ENCODE peak calls at places on chromosomes 3 and 15, in seven cellular contexts. One of them, this sample, is unnamed.

GRCh38 chr15:58392611-58393161 is 39.1 kb upstream of the LIPC start:
- DNase-seq in upper lobe of left lung: no peak
- DNase-seq in heart right ventricle: no peak
- DNase-seq in lower lobe of right lung: no peak
- DNase-seq in OCI-LY7: no peak
- DNase-seq in spleen: no peak
- DNase-seq in upper lobe of right lung: no peak
- DNase-seq in this sample: no peak

GRCh38 chr3:98013428-98014349 is 21.4 kb downstream of the GABRR3 start:
- DNase-seq in upper lobe of left lung: no peak
- DNase-seq in heart right ventricle: no peak
- DNase-seq in lower lobe of right lung: no peak
- DNase-seq in OCI-LY7: peak
- DNase-seq in spleen: no peak
- DNase-seq in upper lobe of right lung: no peak
- DNase-seq in this sample: no peak

GRCh38 chr3:150469931-150470740 is 62.0 kb downstream of the TSC22D2 start:
- DNase-seq in upper lobe of left lung: no peak
- DNase-seq in heart right ventricle: no peak
- DNase-seq in lower lobe of right lung: no peak
- DNase-seq in OCI-LY7: no peak
- DNase-seq in spleen: no peak
- DNase-seq in upper lobe of right lung: no peak
- DNase-seq in this sample: no peak

GRCh38 chr3:113151475-113152031 is 59.8 kb upstream of the BOC start:
- DNase-seq in upper lobe of left lung: no peak
- DNase-seq in heart right ventricle: no peak
- DNase-seq in lower lobe of right lung: no peak
- DNase-seq in OCI-LY7: no peak
- DNase-seq in spleen: no peak
- DNase-seq in upper lobe of right lung: no peak
- DNase-seq in this sample: no peak

GRCh38 chr15:31325432-31325975 is 1.1 kb upstream of the KLF13 start:
- DNase-seq in upper lobe of left lung: no peak
- DNase-seq in heart right ventricle: peak
- DNase-seq in lower lobe of right lung: peak
- DNase-seq in OCI-LY7: peak
- DNase-seq in spleen: peak
- DNase-seq in upper lobe of right lung: peak
- DNase-seq in this sample: peak

GRCh38 chr15:94164202-94164807 is 67.1 kb upstream of the MCTP2 start:
- DNase-seq in upper lobe of left lung: no peak
- DNase-seq in heart right ventricle: no peak
- DNase-seq in lower lobe of right lung: no peak
- DNase-seq in OCI-LY7: peak
- DNase-seq in spleen: no peak
- DNase-seq in upper lobe of right lung: no peak
- DNase-seq in this sample: no peak

GRCh38 chr3:107956991-107957467 is 133.8 kb downstream of the CD47 start:
- DNase-seq in upper lobe of left lung: peak
- DNase-seq in heart right ventricle: peak
- DNase-seq in lower lobe of right lung: peak
- DNase-seq in OCI-LY7: no peak
- DNase-seq in spleen: no peak
- DNase-seq in upper lobe of right lung: peak
- DNase-seq in this sample: peak

GRCh38 chr15:81225161-81225671 is 28.5 kb downstream of the IL16 start:
- DNase-seq in upper lobe of left lung: no peak
- DNase-seq in heart right ventricle: peak
- DNase-seq in lower lobe of right lung: peak
- DNase-seq in OCI-LY7: no peak
- DNase-seq in spleen: no peak
- DNase-seq in upper lobe of right lung: peak
- DNase-seq in this sample: no peak

GRCh38 chr15:96361309-96362000 is 31.0 kb downstream of the NR2F2 start:
- DNase-seq in upper lobe of left lung: peak
- DNase-seq in heart right ventricle: no peak
- DNase-seq in lower lobe of right lung: no peak
- DNase-seq in OCI-LY7: no peak
- DNase-seq in spleen: no peak
- DNase-seq in upper lobe of right lung: no peak
- DNase-seq in this sample: no peak

GRCh38 chr15:62857411-62857853 is 185.1 kb upstream of the TPM1 start:
- DNase-seq in upper lobe of left lung: peak
- DNase-seq in heart right ventricle: no peak
- DNase-seq in lower lobe of right lung: no peak
- DNase-seq in OCI-LY7: no peak
- DNase-seq in spleen: no peak
- DNase-seq in upper lobe of right lung: no peak
- DNase-seq in this sample: no peak

GRCh38 chr3:99842826-99843589 is 25.3 kb downstream of the CMSS1 start:
- DNase-seq in upper lobe of left lung: no peak
- DNase-seq in heart right ventricle: no peak
- DNase-seq in lower lobe of right lung: no peak
- DNase-seq in OCI-LY7: peak
- DNase-seq in spleen: no peak
- DNase-seq in upper lobe of right lung: no peak
- DNase-seq in this sample: no peak

GRCh38 chr3:112550859-112551258 is 10.9 kb downstream of the ATG3 start:
- DNase-seq in upper lobe of left lung: no peak
- DNase-seq in heart right ventricle: no peak
- DNase-seq in lower lobe of right lung: no peak
- DNase-seq in OCI-LY7: no peak
- DNase-seq in spleen: no peak
- DNase-seq in upper lobe of right lung: no peak
- DNase-seq in this sample: no peak

GRCh38 chr3:128922804-128923459 is 43.5 kb downstream of the ACAD9 start:
- DNase-seq in upper lobe of left lung: no peak
- DNase-seq in heart right ventricle: no peak
- DNase-seq in lower lobe of right lung: no peak
- DNase-seq in OCI-LY7: no peak
- DNase-seq in spleen: no peak
- DNase-seq in upper lobe of right lung: peak
- DNase-seq in this sample: no peak

GRCh38 chr3:197555281-197556261 is at the start of gene BDH1:
- DNase-seq in upper lobe of left lung: peak
- DNase-seq in heart right ventricle: peak
- DNase-seq in lower lobe of right lung: peak
- DNase-seq in OCI-LY7: peak
- DNase-seq in spleen: peak
- DNase-seq in upper lobe of right lung: peak
- DNase-seq in this sample: no peak

GRCh38 chr3:172595648-172596393 is 72.6 kb upstream of the TNFSF10 start:
- DNase-seq in upper lobe of left lung: no peak
- DNase-seq in heart right ventricle: no peak
- DNase-seq in lower lobe of right lung: no peak
- DNase-seq in OCI-LY7: peak
- DNase-seq in spleen: no peak
- DNase-seq in upper lobe of right lung: no peak
- DNase-seq in this sample: no peak

GRCh38 chr3:59935025-59935424 is 885.2 kb upstream of the CFAP20DC start:
- DNase-seq in upper lobe of left lung: no peak
- DNase-seq in heart right ventricle: no peak
- DNase-seq in lower lobe of right lung: no peak
- DNase-seq in OCI-LY7: no peak
- DNase-seq in spleen: no peak
- DNase-seq in upper lobe of right lung: no peak
- DNase-seq in this sample: no peak

GRCh38 chr3:130941793-130942192 is 47.9 kb downstream of the ATP2C1 start:
- DNase-seq in upper lobe of left lung: no peak
- DNase-seq in heart right ventricle: no peak
- DNase-seq in lower lobe of right lung: no peak
- DNase-seq in OCI-LY7: no peak
- DNase-seq in spleen: no peak
- DNase-seq in upper lobe of right lung: no peak
- DNase-seq in this sample: no peak

GRCh38 chr3:124780356-124780755 is 50.1 kb downstream of the UMPS start:
- DNase-seq in upper lobe of left lung: no peak
- DNase-seq in heart right ventricle: peak
- DNase-seq in lower lobe of right lung: no peak
- DNase-seq in OCI-LY7: no peak
- DNase-seq in spleen: no peak
- DNase-seq in upper lobe of right lung: peak
- DNase-seq in this sample: peak

DNA sequence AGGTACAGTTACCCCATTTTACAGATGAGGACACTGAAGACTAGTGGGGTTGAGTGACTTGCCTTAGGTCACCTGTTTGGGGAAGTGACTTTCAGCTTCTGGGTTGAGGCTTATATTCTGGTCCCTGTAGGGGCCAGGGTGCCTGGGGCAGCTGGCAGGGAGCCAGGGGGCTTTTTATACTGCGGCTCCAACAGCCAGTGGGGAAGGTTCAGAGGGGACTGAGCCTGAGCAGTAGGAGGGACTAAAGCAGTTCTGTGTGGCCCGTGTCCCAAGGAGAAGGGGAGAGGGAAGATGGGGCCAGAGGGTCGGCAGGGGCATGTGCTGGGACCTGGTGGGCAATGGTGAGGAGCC is 37.7 kb downstream of the SLC6A6 start:
- DNase-seq in upper lobe of left lung: no peak
- DNase-seq in heart right ventricle: no peak
- DNase-seq in lower lobe of right lung: no peak
- DNase-seq in OCI-LY7: no peak
- DNase-seq in spleen: no peak
- DNase-seq in upper lobe of right lung: peak
- DNase-seq in this sample: no peak
- H3K27ac ChIP-seq in upper lobe of left lung: peak
- H3K27ac ChIP-seq in heart right ventricle: peak
- H3K27ac ChIP-seq in lower lobe of right lung: peak
- H3K27ac ChIP-seq in OCI-LY7: no peak
- H3K27ac ChIP-seq in spleen: no peak
- H3K27ac ChIP-seq in upper lobe of right lung: no peak
- H3K27ac ChIP-seq in this sample: no peak

GRCh38 chr3:32952369-32953067 is 1.1 kb downstream of the CCR4 start:
- DNase-seq in upper lobe of left lung: no peak
- DNase-seq in heart right ventricle: no peak
- DNase-seq in lower lobe of right lung: no peak
- DNase-seq in OCI-LY7: no peak
- DNase-seq in spleen: no peak
- DNase-seq in upper lobe of right lung: no peak
- DNase-seq in this sample: no peak
- H3K4me3 ChIP-seq in upper lobe of left lung: no peak
- H3K4me3 ChIP-seq in heart right ventricle: peak
- H3K4me3 ChIP-seq in lower lobe of right lung: peak
- H3K4me3 ChIP-seq in OCI-LY7: no peak
- H3K4me3 ChIP-seq in spleen: no peak
- H3K4me3 ChIP-seq in upper lobe of right lung: no peak
- H3K4me3 ChIP-seq in this sample: no peak

DNA sequence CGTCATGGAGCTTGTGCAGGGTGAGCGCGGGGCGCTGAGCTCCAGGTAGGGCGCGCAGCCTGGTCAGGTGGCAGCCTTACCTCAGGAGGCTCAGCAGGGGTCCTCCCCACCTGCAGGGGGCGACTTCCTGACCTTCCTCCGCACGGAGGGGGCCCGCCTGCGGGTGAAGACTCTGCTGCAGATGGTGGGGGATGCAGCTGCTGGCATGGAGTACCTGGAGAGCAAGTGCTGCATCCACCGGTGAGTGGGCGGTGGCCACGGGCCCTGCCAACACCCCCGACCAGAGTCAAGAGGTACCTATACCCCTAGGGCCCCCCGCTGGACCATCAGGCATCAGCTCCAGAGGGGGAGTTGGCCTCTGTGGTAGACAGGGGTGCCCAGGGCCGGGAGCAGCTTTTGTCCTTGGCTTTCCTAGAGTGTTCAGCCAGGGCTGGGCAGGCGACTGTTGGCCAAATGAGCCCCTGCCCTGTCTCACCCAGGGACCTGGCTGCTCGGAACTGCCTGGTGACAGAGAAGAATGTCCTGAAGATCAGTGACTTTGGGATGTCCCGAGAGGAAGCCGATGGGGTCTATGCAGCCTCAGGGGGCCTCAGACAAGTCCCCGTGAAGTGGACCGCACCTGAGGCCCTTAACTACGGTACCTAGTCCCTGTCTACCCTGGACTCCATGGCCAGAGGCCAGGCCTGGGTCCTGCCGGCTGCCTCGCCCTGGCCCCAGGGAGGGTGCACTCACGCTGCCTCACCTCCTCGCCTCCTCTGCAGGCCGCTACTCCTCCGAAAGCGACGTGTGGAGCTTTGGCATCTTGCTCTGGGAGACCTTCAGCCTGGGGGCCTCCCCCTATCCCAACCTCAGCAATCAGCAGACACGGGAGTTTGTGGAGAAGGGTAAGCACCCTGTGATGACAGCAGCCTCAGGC is 9.1 kb downstream of the FES start:
- DNase-seq in upper lobe of left lung: no peak
- DNase-seq in heart right ventricle: peak
- DNase-seq in lower lobe of right lung: no peak
- DNase-seq in OCI-LY7: peak
- DNase-seq in spleen: peak
- DNase-seq in upper lobe of right lung: no peak
- DNase-seq in this sample: no peak
- TF ChIP-seq CTCF in upper lobe of left lung: no peak
- TF ChIP-seq CTCF in heart right ventricle: no peak
- TF ChIP-seq CTCF in lower lobe of right lung: no peak
- TF ChIP-seq CTCF in OCI-LY7: peak
- TF ChIP-seq CTCF in spleen: no peak
- TF ChIP-seq CTCF in upper lobe of right lung: no peak
- TF ChIP-seq CTCF in this sample: no peak

GRCh38 chr3:4953119-4953518 is 26.1 kb upstream of the BHLHE40 start:
- DNase-seq in upper lobe of left lung: no peak
- DNase-seq in heart right ventricle: no peak
- DNase-seq in lower lobe of right lung: no peak
- DNase-seq in OCI-LY7: no peak
- DNase-seq in spleen: no peak
- DNase-seq in upper lobe of right lung: no peak
- DNase-seq in this sample: no peak
- H3K27ac ChIP-seq in upper lobe of left lung: no peak
- H3K27ac ChIP-seq in heart right ventricle: no peak
- H3K27ac ChIP-seq in lower lobe of right lung: no peak
- H3K27ac ChIP-seq in OCI-LY7: no peak
- H3K27ac ChIP-seq in spleen: no peak
- H3K27ac ChIP-seq in upper lobe of right lung: no peak
- H3K27ac ChIP-seq in this sample: no peak

GRCh38 chr3:48119495-48120193 is 68.6 kb downstream of the CDC25A start:
- DNase-seq in upper lobe of left lung: no peak
- DNase-seq in heart right ventricle: peak
- DNase-seq in lower lobe of right lung: no peak
- DNase-seq in OCI-LY7: no peak
- DNase-seq in spleen: no peak
- DNase-seq in upper lobe of right lung: no peak
- DNase-seq in this sample: no peak
- H3K4me3 ChIP-seq in upper lobe of left lung: no peak
- H3K4me3 ChIP-seq in heart right ventricle: no peak
- H3K4me3 ChIP-seq in lower lobe of right lung: no peak
- H3K4me3 ChIP-seq in OCI-LY7: no peak
- H3K4me3 ChIP-seq in spleen: no peak
- H3K4me3 ChIP-seq in upper lobe of right lung: no peak
- H3K4me3 ChIP-seq in this sample: peak

This sample was measured in coronary artery.